ENCODE peak calls at places on chromosomes 13 and 19, in four cellular contexts. I is HL-60, C is GM12878, G is GM12891. W is an unnamed sample.

GRCh38 chr19:14434543-14435319 is 1.6 kb downstream of the PKN1 start:
- DNase-seq in C (no peak), G (no peak), I (peak; percentile 67), W (peak; percentile 58)

GRCh38 chr19:34962281-34962944 is 1.6 kb downstream of the ZNF792 start:
- DNase-seq in I (no peak), C (no peak), G (no peak), W (peak; percentile 61)

GRCh38 chr19:42528354-42529247 is at the start of gene CEACAM1:
- DNase-seq in C (no peak), G (peak; percentile 44), I (no peak), W (peak; percentile 4)

GRCh38 chr13:27264181-27264580 is 6.4 kb upstream of the RASL11A start:
- DNase-seq in C (no peak), G (no peak), I (no peak), W (no peak)

GRCh38 chr19:44951179-44952159 is 3.7 kb upstream of the CLPTM1 start:
- DNase-seq in I (peak; percentile 51), C (no peak), G (peak; percentile 59), W (peak; percentile 87)

GRCh38 chr13:87168390-87168789 is 502.8 kb upstream of the SLITRK5 start:
- DNase-seq in G (no peak), C (no peak), I (no peak), W (no peak)

GRCh38 chr19:5705552-5705951 is 14.4 kb downstream of the LONP1 start:
- DNase-seq in G (no peak), C (no peak), I (no peak), W (peak; percentile 9)

GRCh38 chr19:16618248-16618647 is 9.8 kb downstream of the MED26 start:
- DNase-seq in I (no peak), C (no peak), G (no peak), W (no peak)

GRCh38 chr13:98451676-98452105 is 125.2 kb downstream of the STK24 start:
- DNase-seq in I (no peak), C (no peak), G (no peak), W (no peak)

GRCh38 chr19:18464646-18465045 is 26.7 kb upstream of the ISYNA1 start:
- DNase-seq in I (no peak), C (no peak), G (no peak), W (no peak)

GRCh38 chr13:41700790-41701310 is 243.5 kb downstream of the RGCC start:
- DNase-seq in C (no peak), I (no peak), G (no peak), W (peak; percentile 28)

GRCh38 chr19:36674201-36674600 is 7.6 kb upstream of the ZNF461 start:
- DNase-seq in C (no peak), I (no peak), G (no peak), W (no peak)

DNA sequence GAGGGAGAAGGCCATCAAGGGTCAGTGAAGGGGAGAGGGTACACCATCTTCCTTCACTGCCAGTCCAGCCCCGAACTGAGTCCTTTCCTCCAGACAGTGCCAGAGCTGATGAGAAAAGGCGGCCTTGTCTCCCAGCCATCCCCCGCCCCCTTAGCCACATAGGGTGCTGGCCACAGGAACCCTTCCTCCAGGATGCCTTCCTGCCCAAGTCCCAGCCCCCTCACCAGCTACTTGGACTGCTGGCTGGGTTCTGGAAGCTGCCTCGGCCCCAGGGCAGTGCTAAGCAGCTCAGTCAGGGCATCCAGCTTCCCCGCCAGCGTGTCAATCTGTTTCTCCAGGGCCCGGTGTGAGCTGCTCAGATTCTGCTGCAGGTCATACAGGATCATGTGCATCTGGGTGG is 12.6 kb upstream of the SMG9 start:
- DNase-seq in C (no peak), I (no peak), G (no peak), W (no peak)
- TF ChIP-seq SPI1 in C (no peak), I (no peak), G (no peak), W (no peak)

DNA sequence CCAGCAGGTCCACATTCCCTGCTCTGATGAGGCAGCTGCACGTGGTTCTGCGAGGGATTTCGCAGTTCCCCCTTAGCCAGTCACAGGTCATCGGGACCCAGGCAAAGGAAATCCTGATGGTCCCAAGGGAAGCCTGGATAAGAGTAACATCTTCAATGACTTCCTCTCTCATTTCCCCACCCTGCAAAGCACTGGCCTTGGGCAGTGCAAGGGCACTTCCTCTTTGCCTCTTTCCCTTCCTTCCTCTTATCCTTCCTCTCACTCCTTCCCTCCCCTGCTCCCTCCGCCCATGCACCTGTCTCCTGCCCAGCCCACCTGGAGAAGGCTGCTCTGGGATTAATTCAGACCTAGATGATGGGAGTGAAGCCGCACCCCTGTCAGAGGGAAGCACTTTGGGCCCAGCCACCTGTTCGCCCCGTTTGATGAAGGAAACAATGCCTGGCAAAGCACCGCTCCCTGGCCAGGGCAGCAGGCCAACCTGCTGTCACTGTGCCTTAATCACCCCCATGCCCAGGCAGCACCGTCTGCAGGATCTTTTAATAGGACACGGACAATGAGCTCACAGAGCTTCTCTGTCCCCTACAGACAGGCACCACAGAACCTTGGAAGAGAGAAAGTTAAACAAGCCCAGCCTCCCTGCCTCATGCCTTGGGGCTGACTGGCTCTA is 113.5 kb upstream of the PABPC3 start:
- DNase-seq in I (peak; percentile 5), G (no peak), C (no peak), W (no peak)
- TF ChIP-seq SPI1 in I (peak; percentile 94), G (peak; percentile 41), C (peak; percentile 10), W (peak; percentile 57)

DNA sequence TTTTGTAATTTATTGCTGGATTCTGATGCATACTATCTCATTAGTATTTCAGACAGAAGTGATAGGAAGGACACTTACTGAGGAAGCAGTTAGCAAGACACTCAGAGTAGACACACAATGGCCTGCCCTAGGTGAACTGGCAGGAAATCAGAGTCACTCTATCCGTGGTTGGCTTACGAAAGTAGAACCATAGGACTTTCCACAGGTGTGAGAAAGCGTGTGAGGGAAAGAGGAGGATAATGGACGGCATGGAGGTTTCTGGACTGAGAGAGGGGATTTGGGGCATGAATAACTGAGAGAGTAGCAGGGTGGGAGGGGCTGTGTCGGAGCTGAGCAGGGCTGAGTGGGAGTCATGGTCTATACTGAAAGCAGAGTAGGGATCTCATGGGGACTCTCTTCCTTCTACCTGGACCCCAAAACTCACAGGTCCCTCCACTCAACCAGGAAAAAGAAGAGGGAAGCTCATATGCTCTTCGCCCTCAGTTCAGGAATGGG is 18.7 kb upstream of the EID2 start:
- DNase-seq in G (no peak), C (no peak), I (no peak), W (no peak)
- TF ChIP-seq SPI1 in G (no peak), C (no peak), I (no peak), W (no peak)

GRCh38 chr19:10894911-10895213 is 23.5 kb downstream of the CARM1 start:
- DNase-seq in I (no peak), C (no peak), G (no peak), W (no peak)

GRCh38 chr19:10896851-10897526 is 25.6 kb downstream of the CARM1 start:
- DNase-seq in C (no peak), I (peak; percentile 45), G (no peak), W (no peak)

GRCh38 chr19:10892256-10892655 is 20.9 kb downstream of the CARM1 start:
- DNase-seq in I (no peak), C (no peak), G (no peak), W (no peak)

GRCh38 chr19:10895920-10896319 is 24.6 kb downstream of the CARM1 start:
- DNase-seq in C (no peak), G (no peak), I (no peak), W (no peak)

GRCh38 chr19:10895363-10895762 is 24.0 kb downstream of the CARM1 start:
- DNase-seq in I (no peak), C (no peak), G (no peak), W (no peak)
- TF ChIP-seq SPI1 in I (peak; percentile 75), C (no peak), G (no peak), W (no peak)

GRCh38 chr19:2464389-2464788 is 7.6 kb upstream of the LMNB2 start:
- DNase-seq in I (no peak), G (no peak), C (no peak), W (no peak)

GRCh38 chr19:2458054-2458453 is 1.3 kb upstream of the LMNB2 start:
- DNase-seq in G (no peak), I (no peak), C (no peak), W (no peak)

GRCh38 chr19:2460245-2460644 is 3.5 kb upstream of the LMNB2 start:
- DNase-seq in G (no peak), C (no peak), I (no peak), W (no peak)

GRCh38 chr19:2462635-2463421 is 6.1 kb upstream of the LMNB2 start:
- DNase-seq in I (no peak), G (no peak), C (no peak), W (no peak)

GRCh38 chr19:2461751-2462634 is 5.2 kb upstream of the LMNB2 start:
- DNase-seq in I (no peak), C (no peak), G (peak; percentile 87), W (peak; percentile 41)
- TF ChIP-seq SPI1 in I (no peak), C (no peak), G (no peak), W (no peak)

DNA sequence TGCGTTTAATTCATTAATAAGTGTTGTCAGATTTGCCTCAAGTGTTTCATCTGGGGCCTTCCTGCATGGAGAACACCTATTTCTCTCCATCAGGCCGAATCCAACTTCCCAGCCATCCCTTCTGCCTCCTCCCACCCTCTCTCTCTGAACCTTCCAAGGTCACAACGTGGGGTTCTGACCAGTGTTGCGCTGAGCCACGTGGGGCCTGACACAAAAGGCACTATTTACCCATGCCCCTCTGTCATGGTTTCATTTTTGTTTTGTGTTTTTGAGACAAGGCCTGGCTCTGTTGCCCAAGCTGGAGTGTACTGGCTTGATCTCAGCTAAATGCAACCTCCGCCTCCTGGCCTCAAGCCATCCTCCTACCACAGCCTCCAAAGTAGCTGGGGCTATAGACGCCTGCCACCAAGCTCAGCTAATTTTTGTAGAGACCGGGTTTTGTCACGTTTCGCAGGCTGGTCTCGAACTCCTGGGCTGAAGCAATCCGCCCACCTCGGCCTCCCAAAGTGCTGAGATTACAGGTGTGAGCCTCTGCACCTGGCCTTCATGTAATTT is 8.6 kb upstream of the IRGC start:
- DNase-seq in G (no peak), I (no peak), C (no peak), W (no peak)
- TF ChIP-seq SPI1 in G (no peak), I (no peak), C (no peak), W (no peak)

GRCh38 chr19:47633996-47634395 is 25.1 kb downstream of the BICRA start:
- DNase-seq in I (no peak), C (no peak), G (no peak), W (no peak)
- TF ChIP-seq SPI1 in I (no peak), C (no peak), G (no peak), W (no peak)